ENCODE peak calls at places on chromosomes 4 and X, in eight cellular contexts. One of them, this sample, is unnamed.

GRCh38 chrX:98141466-98141865 is 1257.8 kb downstream of the RPA4 start:
- DNase-seq in CD4-positive, alpha-beta T cell: no peak
- DNase-seq in mesenchymal stem cell: no peak
- DNase-seq in adrenal gland: no peak
- DNase-seq in CD8-positive, alpha-beta T cell: no peak
- DNase-seq in right atrium auricular region: no peak
- DNase-seq in tibial nerve: no peak
- DNase-seq in GM23248: no peak
- DNase-seq in this sample: no peak

GRCh38 chr4:20249333-20249732 is 2.4 kb upstream of the SLIT2 start:
- DNase-seq in mesenchymal stem cell: peak; percentile 44
- DNase-seq in tibial nerve: no peak
- DNase-seq in CD4-positive, alpha-beta T cell: no peak
- DNase-seq in adrenal gland: no peak
- DNase-seq in CD8-positive, alpha-beta T cell: no peak
- DNase-seq in GM23248: peak; percentile 76
- DNase-seq in right atrium auricular region: no peak
- DNase-seq in this sample: no peak

GRCh38 chr4:119189638-119190037 is 22.9 kb upstream of the USP53 start:
- DNase-seq in CD8-positive, alpha-beta T cell: no peak
- DNase-seq in right atrium auricular region: no peak
- DNase-seq in GM23248: peak; percentile 37
- DNase-seq in tibial nerve: no peak
- DNase-seq in mesenchymal stem cell: no peak
- DNase-seq in CD4-positive, alpha-beta T cell: no peak
- DNase-seq in adrenal gland: no peak
- DNase-seq in this sample: no peak

GRCh38 chr4:109368661-109369060 is 65.0 kb upstream of the SEC24B start:
- DNase-seq in mesenchymal stem cell: peak; percentile 11
- DNase-seq in adrenal gland: no peak
- DNase-seq in CD8-positive, alpha-beta T cell: no peak
- DNase-seq in GM23248: no peak
- DNase-seq in tibial nerve: no peak
- DNase-seq in right atrium auricular region: no peak
- DNase-seq in CD4-positive, alpha-beta T cell: no peak
- DNase-seq in this sample: no peak

GRCh38 chr4:38967260-38968095 is 64.7 kb downstream of the TMEM156 start:
- DNase-seq in mesenchymal stem cell: peak; percentile 99
- DNase-seq in right atrium auricular region: no peak
- DNase-seq in CD4-positive, alpha-beta T cell: no peak
- DNase-seq in GM23248: peak; percentile 92
- DNase-seq in adrenal gland: no peak
- DNase-seq in tibial nerve: no peak
- DNase-seq in CD8-positive, alpha-beta T cell: no peak
- DNase-seq in this sample: no peak

GRCh38 chrX:154918060-154918483 is 31.9 kb downstream of the F8A1 start:
- DNase-seq in mesenchymal stem cell: peak; percentile 86
- DNase-seq in CD4-positive, alpha-beta T cell: peak; percentile 0
- DNase-seq in adrenal gland: peak; percentile 45
- DNase-seq in right atrium auricular region: peak; percentile 58
- DNase-seq in CD8-positive, alpha-beta T cell: peak; percentile 0
- DNase-seq in GM23248: peak; percentile 75
- DNase-seq in tibial nerve: peak; percentile 47
- DNase-seq in this sample: peak; percentile 26

GRCh38 chrX:136209016-136209738 is 42.0 kb downstream of the MAP7D3 start:
- DNase-seq in right atrium auricular region: no peak
- DNase-seq in CD4-positive, alpha-beta T cell: peak; percentile 28
- DNase-seq in tibial nerve: peak; percentile 56
- DNase-seq in adrenal gland: peak; percentile 59
- DNase-seq in CD8-positive, alpha-beta T cell: no peak
- DNase-seq in mesenchymal stem cell: peak; percentile 62
- DNase-seq in GM23248: peak; percentile 72
- DNase-seq in this sample: peak; percentile 27

GRCh38 chr4:24988776-24989175 is 42.0 kb downstream of the LGI2 start:
- DNase-seq in adrenal gland: no peak
- DNase-seq in CD8-positive, alpha-beta T cell: no peak
- DNase-seq in GM23248: peak; percentile 74
- DNase-seq in mesenchymal stem cell: peak; percentile 39
- DNase-seq in right atrium auricular region: no peak
- DNase-seq in tibial nerve: no peak
- DNase-seq in CD4-positive, alpha-beta T cell: no peak
- DNase-seq in this sample: no peak

GRCh38 chrX:30888526-30889146 is 418 bp downstream of the TAB3 start:
- DNase-seq in adrenal gland: peak; percentile 13
- DNase-seq in CD8-positive, alpha-beta T cell: peak; percentile 1
- DNase-seq in tibial nerve: no peak
- DNase-seq in mesenchymal stem cell: peak; percentile 21
- DNase-seq in CD4-positive, alpha-beta T cell: peak; percentile 3
- DNase-seq in right atrium auricular region: no peak
- DNase-seq in GM23248: peak; percentile 38
- DNase-seq in this sample: no peak

GRCh38 chr4:154004859-154005520 is 216.1 kb upstream of the SFRP2 start:
- DNase-seq in CD8-positive, alpha-beta T cell: no peak
- DNase-seq in adrenal gland: no peak
- DNase-seq in CD4-positive, alpha-beta T cell: no peak
- DNase-seq in mesenchymal stem cell: peak; percentile 99
- DNase-seq in tibial nerve: peak; percentile 78
- DNase-seq in right atrium auricular region: no peak
- DNase-seq in GM23248: peak; percentile 92
- DNase-seq in this sample: no peak

GRCh38 chr4:140137654-140138053 is 16.3 kb downstream of the MAML3 start:
- DNase-seq in adrenal gland: no peak
- DNase-seq in mesenchymal stem cell: peak; percentile 30
- DNase-seq in tibial nerve: no peak
- DNase-seq in right atrium auricular region: no peak
- DNase-seq in GM23248: peak; percentile 14
- DNase-seq in CD4-positive, alpha-beta T cell: no peak
- DNase-seq in CD8-positive, alpha-beta T cell: no peak
- DNase-seq in this sample: no peak

GRCh38 chrX:10090319-10090718 is 66.5 kb upstream of the CLCN4 start:
- DNase-seq in CD8-positive, alpha-beta T cell: no peak
- DNase-seq in mesenchymal stem cell: peak; percentile 40
- DNase-seq in adrenal gland: no peak
- DNase-seq in right atrium auricular region: no peak
- DNase-seq in CD4-positive, alpha-beta T cell: no peak
- DNase-seq in GM23248: no peak
- DNase-seq in tibial nerve: no peak
- DNase-seq in this sample: no peak

GRCh38 chrX:136039485-136039884 is 54.2 kb downstream of the SLC9A6 start:
- DNase-seq in tibial nerve: no peak
- DNase-seq in adrenal gland: no peak
- DNase-seq in CD4-positive, alpha-beta T cell: no peak
- DNase-seq in GM23248: no peak
- DNase-seq in CD8-positive, alpha-beta T cell: no peak
- DNase-seq in right atrium auricular region: no peak
- DNase-seq in mesenchymal stem cell: no peak
- DNase-seq in this sample: no peak

GRCh38 chr4:88054229-88054628 is 46.8 kb downstream of the PKD2 start:
- DNase-seq in tibial nerve: no peak
- DNase-seq in CD8-positive, alpha-beta T cell: no peak
- DNase-seq in CD4-positive, alpha-beta T cell: no peak
- DNase-seq in GM23248: peak; percentile 34
- DNase-seq in adrenal gland: no peak
- DNase-seq in mesenchymal stem cell: no peak
- DNase-seq in right atrium auricular region: no peak
- DNase-seq in this sample: no peak

GRCh38 chrX:10555846-10556245 is 64.5 kb downstream of the MID1 start:
- DNase-seq in adrenal gland: no peak
- DNase-seq in tibial nerve: no peak
- DNase-seq in right atrium auricular region: no peak
- DNase-seq in mesenchymal stem cell: no peak
- DNase-seq in CD4-positive, alpha-beta T cell: no peak
- DNase-seq in GM23248: no peak
- DNase-seq in CD8-positive, alpha-beta T cell: no peak
- DNase-seq in this sample: no peak

GRCh38 chr4:40211224-40212185 is 14.7 kb downstream of the RHOH start:
- DNase-seq in CD4-positive, alpha-beta T cell: no peak
- DNase-seq in tibial nerve: no peak
- DNase-seq in adrenal gland: no peak
- DNase-seq in CD8-positive, alpha-beta T cell: no peak
- DNase-seq in mesenchymal stem cell: peak; percentile 65
- DNase-seq in right atrium auricular region: no peak
- DNase-seq in GM23248: no peak
- DNase-seq in this sample: no peak

GRCh38 chr4:105541420-105541819 is 11.0 kb upstream of the ARHGEF38 start:
- DNase-seq in mesenchymal stem cell: no peak
- DNase-seq in GM23248: no peak
- DNase-seq in CD8-positive, alpha-beta T cell: no peak
- DNase-seq in right atrium auricular region: no peak
- DNase-seq in tibial nerve: no peak
- DNase-seq in CD4-positive, alpha-beta T cell: no peak
- DNase-seq in adrenal gland: no peak
- DNase-seq in this sample: no peak

GRCh38 chr4:74675673-74676279 is 118.5 kb downstream of the BTC start:
- DNase-seq in adrenal gland: no peak
- DNase-seq in CD4-positive, alpha-beta T cell: no peak
- DNase-seq in right atrium auricular region: no peak
- DNase-seq in CD8-positive, alpha-beta T cell: no peak
- DNase-seq in mesenchymal stem cell: peak; percentile 69
- DNase-seq in GM23248: peak; percentile 83
- DNase-seq in tibial nerve: peak; percentile 33
- DNase-seq in this sample: no peak

GRCh38 chr4:84753318-84753972 is 170.5 kb downstream of the CDS1 start:
- DNase-seq in adrenal gland: peak; percentile 43
- DNase-seq in CD4-positive, alpha-beta T cell: no peak
- DNase-seq in CD8-positive, alpha-beta T cell: no peak
- DNase-seq in mesenchymal stem cell: no peak
- DNase-seq in tibial nerve: no peak
- DNase-seq in right atrium auricular region: no peak
- DNase-seq in GM23248: no peak
- DNase-seq in this sample: no peak

GRCh38 chrX:47216393-47216925 is 2.0 kb upstream of the CDK16 start:
- DNase-seq in adrenal gland: peak; percentile 12
- DNase-seq in tibial nerve: no peak
- DNase-seq in CD4-positive, alpha-beta T cell: no peak
- DNase-seq in CD8-positive, alpha-beta T cell: no peak
- DNase-seq in right atrium auricular region: no peak
- DNase-seq in mesenchymal stem cell: no peak
- DNase-seq in GM23248: no peak
- DNase-seq in this sample: no peak
- H3K27ac ChIP-seq in adrenal gland: peak overlapping the region; percentile 78
- H3K27ac ChIP-seq in tibial nerve: no peak overlapping the region
- H3K27ac ChIP-seq in CD4-positive, alpha-beta T cell: peak overlapping the region; percentile 84
- H3K27ac ChIP-seq in CD8-positive, alpha-beta T cell: no peak overlapping the region
- H3K27ac ChIP-seq in right atrium auricular region: peak overlapping the region; percentile 77
- H3K27ac ChIP-seq in mesenchymal stem cell: peak overlapping the region; percentile 79
- H3K27ac ChIP-seq in GM23248: peak overlapping the region; percentile 99
- H3K27ac ChIP-seq in this sample: no peak overlapping the region

DNA sequence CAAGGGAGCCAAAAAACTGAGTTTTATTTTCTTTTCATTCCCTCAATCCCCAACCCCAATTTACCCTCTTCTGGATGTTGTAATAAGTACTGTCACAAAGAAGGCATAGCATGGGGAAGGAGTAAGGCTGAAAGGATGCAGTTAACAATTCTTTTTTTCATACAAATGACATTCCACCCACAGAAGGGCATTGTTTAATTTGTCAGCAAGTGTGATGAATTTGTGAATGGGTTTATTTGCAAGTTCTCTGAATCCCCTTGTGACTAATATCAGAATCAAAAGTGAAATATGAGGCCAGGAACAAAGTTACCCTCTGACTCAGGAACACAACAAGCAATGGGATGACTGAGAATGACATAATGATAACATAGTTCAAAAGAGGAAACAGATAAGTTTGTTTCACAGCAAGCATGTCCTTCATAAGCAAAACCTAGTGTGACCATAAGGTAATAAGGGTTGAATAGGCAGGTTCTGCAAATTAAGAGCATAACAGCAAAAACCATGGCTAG is 2.1 kb downstream of the GEMIN8 start:
- DNase-seq in CD8-positive, alpha-beta T cell: no peak
- DNase-seq in adrenal gland: no peak
- DNase-seq in right atrium auricular region: no peak
- DNase-seq in CD4-positive, alpha-beta T cell: no peak
- DNase-seq in tibial nerve: no peak
- DNase-seq in mesenchymal stem cell: peak; percentile 22
- DNase-seq in GM23248: peak; percentile 77
- DNase-seq in this sample: no peak
- H3K27ac ChIP-seq in CD8-positive, alpha-beta T cell: no peak overlapping the region
- H3K27ac ChIP-seq in adrenal gland: no peak overlapping the region
- H3K27ac ChIP-seq in right atrium auricular region: no peak overlapping the region
- H3K27ac ChIP-seq in CD4-positive, alpha-beta T cell: no peak overlapping the region
- H3K27ac ChIP-seq in tibial nerve: peak overlapping the region; percentile 76
- H3K27ac ChIP-seq in mesenchymal stem cell: no peak overlapping the region
- H3K27ac ChIP-seq in GM23248: peak overlapping the region; percentile 96
- H3K27ac ChIP-seq in this sample: peak overlapping the region; percentile 95

GRCh38 chr4:79650794-79651431 is 242.9 kb upstream of the GK2 start:
- DNase-seq in GM23248: peak; percentile 62
- DNase-seq in CD8-positive, alpha-beta T cell: no peak
- DNase-seq in CD4-positive, alpha-beta T cell: no peak
- DNase-seq in adrenal gland: no peak
- DNase-seq in tibial nerve: no peak
- DNase-seq in mesenchymal stem cell: peak; percentile 76
- DNase-seq in right atrium auricular region: no peak
- DNase-seq in this sample: no peak
- H3K27ac ChIP-seq in GM23248: peak overlapping the region; percentile 12
- H3K27ac ChIP-seq in CD8-positive, alpha-beta T cell: no peak overlapping the region
- H3K27ac ChIP-seq in CD4-positive, alpha-beta T cell: no peak overlapping the region
- H3K27ac ChIP-seq in adrenal gland: no peak overlapping the region
- H3K27ac ChIP-seq in tibial nerve: no peak overlapping the region
- H3K27ac ChIP-seq in mesenchymal stem cell: peak overlapping the region; percentile 81
- H3K27ac ChIP-seq in right atrium auricular region: no peak overlapping the region
- H3K27ac ChIP-seq in this sample: no peak overlapping the region

GRCh38 chr4:8846864-8847263 is 24.8 kb downstream of the HMX1 start:
- DNase-seq in CD4-positive, alpha-beta T cell: no peak
- DNase-seq in tibial nerve: no peak
- DNase-seq in mesenchymal stem cell: no peak
- DNase-seq in right atrium auricular region: no peak
- DNase-seq in adrenal gland: peak; percentile 1
- DNase-seq in CD8-positive, alpha-beta T cell: no peak
- DNase-seq in GM23248: no peak
- DNase-seq in this sample: no peak
- H3K27ac ChIP-seq in CD4-positive, alpha-beta T cell: no peak overlapping the region
- H3K27ac ChIP-seq in tibial nerve: no peak overlapping the region
- H3K27ac ChIP-seq in mesenchymal stem cell: no peak overlapping the region
- H3K27ac ChIP-seq in right atrium auricular region: no peak overlapping the region
- H3K27ac ChIP-seq in adrenal gland: no peak overlapping the region
- H3K27ac ChIP-seq in CD8-positive, alpha-beta T cell: no peak overlapping the region
- H3K27ac ChIP-seq in GM23248: no peak overlapping the region
- H3K27ac ChIP-seq in this sample: no peak overlapping the region

DNA sequence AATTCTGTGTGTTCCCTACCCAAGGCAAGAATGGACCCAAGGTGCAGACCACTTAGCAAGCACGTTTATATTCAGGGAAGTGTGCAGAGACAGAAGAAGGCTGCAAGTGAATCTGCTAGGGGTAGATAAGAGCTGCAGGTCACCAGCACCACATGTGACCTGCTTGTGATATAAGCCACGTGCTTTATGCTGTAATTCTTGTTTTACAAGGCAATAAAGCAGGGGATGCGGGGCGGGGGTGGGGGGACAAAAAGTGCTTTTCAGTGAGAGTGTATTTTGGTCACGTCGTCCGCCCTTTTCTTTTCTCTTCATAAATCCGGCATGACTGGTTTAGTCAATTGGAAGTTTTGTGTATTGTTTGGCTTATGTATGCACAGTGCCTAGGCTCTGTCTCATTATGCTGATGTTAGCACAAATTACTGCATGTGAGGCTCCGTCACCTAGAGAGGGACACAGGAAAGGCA is 192.7 kb downstream of the RBMX2 start:
- DNase-seq in tibial nerve: no peak
- DNase-seq in CD4-positive, alpha-beta T cell: no peak
- DNase-seq in adrenal gland: no peak
- DNase-seq in mesenchymal stem cell: no peak
- DNase-seq in GM23248: no peak
- DNase-seq in right atrium auricular region: no peak
- DNase-seq in CD8-positive, alpha-beta T cell: no peak
- DNase-seq in this sample: peak; percentile 1
- H3K27ac ChIP-seq in tibial nerve: peak overlapping the region; percentile 7
- H3K27ac ChIP-seq in CD4-positive, alpha-beta T cell: no peak overlapping the region
- H3K27ac ChIP-seq in adrenal gland: no peak overlapping the region
- H3K27ac ChIP-seq in mesenchymal stem cell: no peak overlapping the region
- H3K27ac ChIP-seq in GM23248: no peak overlapping the region
- H3K27ac ChIP-seq in right atrium auricular region: no peak overlapping the region
- H3K27ac ChIP-seq in CD8-positive, alpha-beta T cell: no peak overlapping the region
- H3K27ac ChIP-seq in this sample: peak overlapping the region; percentile 76

GRCh38 chrX:48910926-48911406 is 480 bp downstream of the SLC35A2 start:
- DNase-seq in GM23248: peak; percentile 54
- DNase-seq in right atrium auricular region: no peak
- DNase-seq in adrenal gland: no peak
- DNase-seq in mesenchymal stem cell: no peak
- DNase-seq in CD4-positive, alpha-beta T cell: no peak
- DNase-seq in tibial nerve: no peak
- DNase-seq in CD8-positive, alpha-beta T cell: no peak
- DNase-seq in this sample: no peak
- H3K27ac ChIP-seq in GM23248: peak overlapping the region; percentile 91
- H3K27ac ChIP-seq in right atrium auricular region: peak overlapping the region; percentile 72
- H3K27ac ChIP-seq in adrenal gland: no peak overlapping the region
- H3K27ac ChIP-seq in mesenchymal stem cell: peak overlapping the region; percentile 58
- H3K27ac ChIP-seq in CD4-positive, alpha-beta T cell: peak overlapping the region; percentile 79
- H3K27ac ChIP-seq in tibial nerve: no peak overlapping the region
- H3K27ac ChIP-seq in CD8-positive, alpha-beta T cell: peak overlapping the region; percentile 89
- H3K27ac ChIP-seq in this sample: peak overlapping the region; percentile 68

This sample was measured in substantia nigra.